ENCODE peak calls at places on chromosome 15, in four cellular contexts. T is HCT116, E is K562, U is HepG2. F is an unnamed sample.

GRCh38 chr15:65421360-65422215 is 1.2 kb downstream of the IGDCC4 start:
- DNase-seq in T (no peak), E (peak; percentile 68), U (no peak), F (no peak)

GRCh38 chr15:29675791-29676301 is 146.4 kb downstream of the TJP1 start:
- DNase-seq in U (no peak), T (no peak), E (no peak), F (no peak)

GRCh38 chr15:33169625-33170024 is 24.9 kb downstream of the FMN1 start:
- DNase-seq in T (no peak), U (no peak), E (no peak), F (no peak)

GRCh38 chr15:33395841-33396240 is 85.1 kb downstream of the RYR3 start:
- DNase-seq in T (no peak), U (no peak), E (no peak), F (no peak)

GRCh38 chr15:101009176-101009575 is 90.0 kb downstream of the LRRK1 start:
- DNase-seq in T (no peak), E (no peak), U (no peak), F (no peak)

GRCh38 chr15:62594017-62594416 is 428.9 kb upstream of the C2CD4B start:
- DNase-seq in U (no peak), T (no peak), E (no peak), F (no peak)

GRCh38 chr15:89502867-89503595 is 6.6 kb upstream of the RHCG start:
- DNase-seq in T (no peak), E (no peak), U (no peak), F (no peak)

GRCh38 chr15:36877796-36878744 is 222.3 kb downstream of the MEIS2 start:
- DNase-seq in U (no peak), T (no peak), E (no peak), F (no peak)

GRCh38 chr15:70863450-70864218 is 9.7 kb upstream of the LARP6 start:
- DNase-seq in U (peak; percentile 82), E (no peak), T (peak; percentile 57), F (no peak)

GRCh38 chr15:42332331-42332730 is 27.0 kb upstream of the CAPN3 start:
- DNase-seq in U (no peak), E (no peak), T (no peak), F (no peak)

GRCh38 chr15:92714071-92714456 is 58.5 kb upstream of the FAM174B start:
- DNase-seq in E (no peak), U (no peak), T (no peak), F (no peak)

GRCh38 chr15:25661898-25662297 is 201.2 kb downstream of the ATP10A start:
- DNase-seq in E (no peak), T (no peak), U (no peak), F (no peak)

GRCh38 chr15:80996247-80996646 is 4.5 kb upstream of the TLNRD1 start:
- DNase-seq in T (no peak), E (peak; percentile 29), U (no peak), F (no peak)

GRCh38 chr15:57302640-57303257 is 73.6 kb upstream of the CGNL1 start:
- DNase-seq in U (peak; percentile 59), E (no peak), T (no peak), F (no peak)

GRCh38 chr15:25240461-25241021 is 198.3 kb downstream of the UBE3A start:
- DNase-seq in T (no peak), U (no peak), E (no peak), F (no peak)

DNA sequence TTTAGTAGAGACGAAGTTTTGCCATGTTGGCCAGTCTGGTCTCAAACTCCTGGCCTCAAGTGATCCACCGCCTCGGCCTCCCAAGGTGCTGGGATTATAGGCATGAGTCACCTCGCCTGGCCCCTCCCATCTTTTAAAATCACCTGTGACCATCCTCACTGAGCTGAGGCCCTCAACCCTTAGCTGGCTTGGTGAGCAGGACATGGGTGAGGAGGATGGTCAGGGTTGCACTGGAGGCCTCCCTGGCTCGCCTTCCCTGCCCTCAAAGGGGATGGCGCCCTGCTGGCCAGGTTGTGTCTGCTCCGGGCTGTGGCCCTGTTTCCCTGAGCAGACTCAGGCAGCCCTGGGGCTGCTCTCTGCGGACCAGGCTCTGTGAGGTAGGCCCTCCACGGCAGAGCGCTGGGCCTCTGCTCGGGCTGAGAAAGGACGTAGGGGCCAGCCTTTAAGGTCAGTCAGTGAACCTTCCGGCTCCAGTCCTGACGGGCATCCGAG is 33.7 kb downstream of the SYNM start:
- DNase-seq in T (no peak), E (no peak), U (no peak), F (no peak)
- TF ChIP-seq POLR2AphosphoS5 in T (no peak), E (no peak), U (no peak), F (no peak)

GRCh38 chr15:94177112-94177511 is 54.2 kb upstream of the MCTP2 start:
- DNase-seq in T (no peak), E (no peak), U (no peak), F (no peak)
- TF ChIP-seq TCF7L2 in T (no peak), E (no peak), U (no peak), F (no peak)

GRCh38 chr15:74789171-74789627 is 7.3 kb downstream of the CSK start:
- DNase-seq in E (no peak), U (no peak), T (no peak), F (no peak)

GRCh38 chr15:74789741-74790079 is 7.8 kb downstream of the CSK start:
- DNase-seq in U (no peak), T (no peak), E (no peak), F (no peak)

GRCh38 chr15:74791667-74792066 is 9.8 kb downstream of the CSK start:
- DNase-seq in U (no peak), E (no peak), T (no peak), F (no peak)

GRCh38 chr15:74791007-74791406 is 9.1 kb downstream of the CSK start:
- DNase-seq in U (no peak), T (no peak), E (no peak), F (no peak)

DNA sequence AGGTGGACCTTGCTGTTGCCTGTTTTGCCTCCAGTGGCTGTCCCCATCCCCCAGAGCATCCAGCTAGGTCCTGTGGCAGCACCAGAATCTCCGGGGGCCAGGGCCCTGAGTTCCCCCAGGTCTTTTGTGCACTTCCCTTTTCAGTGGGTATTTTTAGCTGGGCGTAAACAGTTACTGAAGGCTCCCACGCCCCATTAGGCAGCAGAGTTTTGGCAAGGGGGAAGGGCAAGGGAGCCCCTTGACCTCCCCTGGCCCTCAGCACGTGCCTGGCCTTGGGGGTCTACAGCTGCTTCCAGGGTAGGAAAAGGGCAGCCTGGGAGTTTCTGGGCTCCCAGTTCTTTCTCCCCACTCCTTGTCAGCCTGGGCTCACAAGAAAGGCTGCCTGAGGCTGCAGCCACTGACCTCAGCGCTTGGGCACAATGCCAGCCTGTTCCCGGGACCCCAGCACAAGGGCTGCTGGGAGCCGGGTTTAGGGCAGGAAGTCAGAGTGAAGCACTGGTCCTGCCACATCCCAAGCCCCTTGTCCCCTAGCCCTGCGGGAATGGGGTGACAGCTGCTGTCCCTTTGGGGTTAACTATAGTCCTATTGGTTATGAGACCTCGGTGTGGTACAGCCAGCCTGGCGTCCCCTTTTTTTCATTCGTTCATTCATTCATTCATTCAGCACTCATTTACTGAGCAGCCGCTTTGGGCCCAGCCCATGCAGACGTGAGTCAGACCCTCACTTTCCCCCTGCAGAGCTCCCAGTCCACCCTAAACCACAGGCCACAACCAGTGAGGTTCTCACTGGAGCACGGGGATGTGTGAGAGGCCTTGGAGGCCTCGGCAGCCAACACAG is 8.4 kb downstream of the CSK start:
- DNase-seq in U (no peak), E (no peak), T (no peak), F (no peak)
- TF ChIP-seq POLR2AphosphoS5 in U (no peak), E (no peak), T (no peak), F (no peak)

DNA sequence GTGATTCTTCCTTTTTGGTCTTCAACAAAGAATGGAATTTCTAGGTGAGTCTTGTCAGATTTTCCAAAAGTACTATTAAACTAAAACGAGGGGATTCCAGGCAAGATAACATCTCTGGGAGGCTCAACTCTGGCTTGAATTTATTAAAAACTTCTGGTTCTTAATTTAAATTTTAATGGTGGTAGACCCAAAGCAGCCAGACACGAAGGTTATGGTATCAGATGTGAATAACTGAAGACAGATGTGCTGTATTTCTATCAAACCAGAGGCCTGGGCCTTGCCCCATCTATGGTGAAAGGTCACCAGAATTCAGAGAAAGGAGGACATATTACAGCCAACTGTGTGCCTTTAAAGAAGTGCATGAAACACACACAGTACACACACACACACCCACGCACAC is 283.2 kb upstream of the ICE2 start:
- DNase-seq in E (no peak), T (no peak), U (no peak), F (no peak)
- TF ChIP-seq TCF7L2 in E (no peak), T (no peak), U (no peak), F (no peak)

DNA sequence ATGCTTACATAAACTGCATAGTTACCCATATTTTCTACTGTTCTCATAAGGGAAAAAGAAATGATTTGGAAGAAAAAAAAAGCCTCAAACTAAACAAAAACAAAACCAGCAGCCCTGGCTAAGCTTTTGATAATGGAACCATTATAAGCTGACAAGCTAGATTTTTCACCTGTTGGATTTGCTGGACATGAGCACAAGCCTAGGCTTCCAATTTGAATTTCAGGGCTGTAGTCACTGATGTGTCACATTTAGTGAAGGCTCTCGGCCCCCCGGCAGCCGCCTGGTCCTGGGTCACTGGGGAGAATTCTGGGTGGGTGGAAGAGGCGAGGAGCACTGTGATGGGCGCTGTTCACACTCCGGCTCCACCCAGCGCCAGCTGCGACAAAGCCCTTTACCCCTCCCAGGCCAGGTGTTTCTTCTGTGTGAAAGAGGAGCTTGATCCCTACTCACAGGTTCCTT is 4.6 kb downstream of the FBXL22 start:
- DNase-seq in U (no peak), E (no peak), T (no peak), F (no peak)
- TF ChIP-seq POLR2AphosphoS5 in U (no peak), E (no peak), T (no peak), F (no peak)

GRCh38 chr15:67120839-67121540 is 55.6 kb downstream of the SMAD3 start:
- DNase-seq in T (no peak), E (peak; percentile 58), U (no peak), F (no peak)
- TF ChIP-seq TCF7L2 in T (peak; percentile 81), E (no peak), U (no peak), F (peak; percentile 74)

DNA sequence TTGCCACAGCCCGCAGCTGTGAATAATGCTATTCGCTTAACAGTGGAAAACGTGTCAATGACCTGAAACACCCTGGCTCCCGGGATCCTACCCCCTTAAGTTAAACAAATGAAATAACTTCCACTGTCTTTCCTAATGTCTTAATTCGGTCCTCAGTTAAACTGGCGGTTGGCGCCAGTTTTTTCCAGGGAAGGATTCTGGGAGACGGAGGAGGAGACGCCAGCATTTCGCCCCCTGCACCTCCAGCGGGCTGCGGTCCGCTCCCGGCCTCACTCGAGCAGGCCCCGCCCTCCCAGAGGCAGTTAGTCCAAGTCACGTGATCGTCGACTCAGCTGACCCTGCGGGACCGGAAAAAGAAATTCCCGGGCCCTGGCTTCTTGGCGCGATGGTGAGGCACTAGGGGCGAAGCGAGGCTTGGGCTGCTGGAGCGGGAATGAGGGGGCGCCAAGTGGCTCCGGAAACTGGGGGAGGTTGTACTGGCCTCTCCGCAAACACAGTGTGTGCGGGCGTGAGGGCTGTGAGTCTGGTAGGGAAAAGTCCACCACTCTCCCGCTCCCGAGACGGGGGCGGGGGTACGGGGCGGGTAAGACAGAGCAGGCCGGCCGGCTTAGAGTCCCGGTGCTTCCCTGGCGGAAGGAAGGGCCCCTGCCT is at the start of gene COMMD4:
- DNase-seq in T (peak; percentile 91), U (peak; percentile 91), E (peak; percentile 81), F (peak; percentile 56)
- TF ChIP-seq POLR2AphosphoS5 in T (peak; percentile 75), U (peak; percentile 72), E (peak; percentile 57), F (peak; percentile 73)

DNA sequence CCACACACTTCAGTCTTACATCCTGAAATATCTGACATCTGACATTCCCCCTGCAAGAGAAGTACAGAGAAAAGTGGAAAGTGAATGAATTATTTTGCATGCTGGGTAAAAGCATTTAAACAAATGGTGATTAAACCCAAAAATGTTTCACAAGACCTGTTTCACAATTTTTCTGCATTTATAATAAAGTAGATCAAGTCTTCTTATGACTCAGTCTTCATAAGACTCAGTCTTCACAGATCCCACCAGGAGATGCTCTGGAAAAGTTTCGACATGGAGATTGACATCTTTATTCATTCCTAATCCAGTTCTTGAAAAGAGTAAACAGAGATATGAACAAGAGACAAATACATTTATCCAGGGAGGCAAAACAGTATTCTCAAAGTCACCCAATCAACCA is 13.2 kb upstream of the EDC3 start:
- DNase-seq in T (no peak), E (no peak), U (no peak), F (no peak)
- TF ChIP-seq TCF7L2 in T (no peak), E (no peak), U (no peak), F (no peak)